ENCODE peak calls at places on chromosomes 11 and 22, in nine cellular contexts. P is ovary; M is heart right ventricle; L is tibial artery; B is brain microvascular endothelial cell; Y is stomach; N is cardiac muscle cell; D is CD8-positive, alpha-beta T cell; T is right atrium auricular region. F is an unnamed sample.

GRCh38 chr22:41280065-41280464 is 5.9 kb downstream of the RANGAP1 start:
- DNase-seq in P (no peak), M (no peak), L (no peak), B (no peak), Y (no peak), N (no peak), D (no peak), T (no peak), F (no peak)

GRCh38 chr22:43435851-43436535 is 24.2 kb downstream of the MPPED1 start:
- DNase-seq in P (no peak), M (no peak), L (no peak), B (no peak), Y (peak; percentile 88), N (no peak), D (no peak), T (no peak), F (no peak)

GRCh38 chr22:29302681-29303465 is 3.6 kb upstream of the GAS2L1 start:
- DNase-seq in P (no peak), M (no peak), L (no peak), B (no peak), Y (peak; percentile 64), N (peak; percentile 20), D (no peak), T (no peak), F (peak; percentile 52)

GRCh38 chr11:56706486-56706885 is 7.6 kb downstream of the OR9G1 start:
- DNase-seq in P (no peak), M (no peak), L (no peak), B (no peak), Y (no peak), N (no peak), D (no peak), T (no peak), F (no peak)

GRCh38 chr22:49183826-49184216 is 643.9 kb downstream of the BRD1 start:
- DNase-seq in P (no peak), M (no peak), L (no peak), B (no peak), Y (no peak), N (no peak), D (no peak), T (no peak), F (no peak)

GRCh38 chr11:94885133-94885532 is 88.2 kb downstream of the CWC15 start:
- DNase-seq in P (no peak), M (no peak), L (no peak), B (no peak), Y (no peak), N (no peak), D (no peak), T (no peak), F (no peak)

GRCh38 chr22:39292561-39293074 is 26.8 kb downstream of the RPL3 start:
- DNase-seq in P (peak; percentile 94), M (peak; percentile 94), L (peak; percentile 94), B (peak; percentile 96), Y (peak; percentile 92), N (peak; percentile 99), D (no peak), T (peak; percentile 96), F (peak; percentile 94)

GRCh38 chr11:112004389-112004788 is 20.8 kb upstream of the DLAT start:
- DNase-seq in P (no peak), M (no peak), L (no peak), B (peak; percentile 4), Y (no peak), N (no peak), D (no peak), T (no peak), F (no peak)

GRCh38 chr11:44574620-44575287 is 9.3 kb downstream of the CD82 start:
- DNase-seq in P (no peak), M (no peak), L (no peak), B (peak; percentile 92), Y (peak; percentile 53), N (peak; percentile 92), D (peak; percentile 45), T (no peak), F (no peak)

GRCh38 chr11:62853279-62853965 is 14.0 kb upstream of the WDR74 start:
- DNase-seq in P (no peak), M (no peak), L (no peak), B (no peak), Y (no peak), N (no peak), D (no peak), T (no peak), F (no peak)

GRCh38 chr11:14643697-14644395 is at the start of gene PDE3B:
- DNase-seq in P (peak; percentile 30), M (peak; percentile 77), L (peak; percentile 50), B (peak; percentile 6), Y (peak; percentile 84), N (peak; percentile 70), D (peak; percentile 74), T (peak; percentile 77), F (peak; percentile 90)

GRCh38 chr11:75040167-75040770 is 51.5 kb downstream of the NEU3 start:
- DNase-seq in P (no peak), M (no peak), L (no peak), B (no peak), Y (no peak), N (no peak), D (no peak), T (no peak), F (no peak)

GRCh38 chr11:17263803-17264202 is 12.7 kb upstream of the NUCB2 start:
- DNase-seq in P (no peak), M (no peak), L (no peak), B (no peak), Y (no peak), N (no peak), D (no peak), T (no peak), F (no peak)

DNA sequence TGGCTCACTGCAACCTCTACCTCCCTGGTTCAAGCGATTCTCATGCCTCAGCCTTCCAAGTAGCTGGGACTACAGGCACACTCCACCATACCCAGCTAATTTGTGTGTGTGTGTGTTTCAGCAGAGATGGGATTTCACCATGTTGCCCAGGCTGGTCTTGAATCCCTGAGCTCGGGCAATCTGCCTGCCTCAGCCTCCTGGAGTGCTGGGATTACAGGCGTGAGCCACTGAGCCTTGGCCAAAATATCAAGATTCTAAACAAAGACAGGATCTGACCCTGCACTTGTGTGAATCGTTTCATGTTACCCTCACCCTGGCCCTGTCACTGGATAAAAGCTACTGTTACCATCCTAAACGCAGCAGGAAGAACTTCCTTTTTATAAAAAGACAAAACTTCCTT is 15.6 kb upstream of the THY1 start:
- DNase-seq in P (no peak), M (no peak), L (no peak), B (no peak), Y (no peak), N (no peak), D (no peak), T (no peak), F (no peak)
- H3K36me3 ChIP-seq in P (no peaks in the 10 kb centered on the region), M (no peaks in the 10 kb centered on the region), L (no peaks in the 10 kb centered on the region), B (no peaks in the 10 kb centered on the region), Y (no peaks in the 10 kb centered on the region), N (no peaks in the 10 kb centered on the region), D (no peaks in the 10 kb centered on the region), T (no peaks in the 10 kb centered on the region), F (no peaks in the 10 kb centered on the region)

GRCh38 chr22:23705358-23705757 is 14.5 kb downstream of the RGL4 start:
- DNase-seq in P (no peak), M (no peak), L (no peak), B (no peak), Y (no peak), N (no peak), D (no peak), T (no peak), F (no peak)

GRCh38 chr22:23700706-23701105 is 9.9 kb downstream of the RGL4 start:
- DNase-seq in P (no peak), M (no peak), L (no peak), B (peak; percentile 56), Y (no peak), N (peak; percentile 17), D (no peak), T (no peak), F (no peak)

GRCh38 chr22:23708270-23708669 is 17.5 kb downstream of the RGL4 start:
- DNase-seq in P (no peak), M (no peak), L (no peak), B (no peak), Y (no peak), N (no peak), D (no peak), T (no peak), F (no peak)

GRCh38 chr22:23704062-23704461 is 13.2 kb downstream of the RGL4 start:
- DNase-seq in P (no peak), M (no peak), L (no peak), B (no peak), Y (no peak), N (no peak), D (no peak), T (no peak), F (no peak)

DNA sequence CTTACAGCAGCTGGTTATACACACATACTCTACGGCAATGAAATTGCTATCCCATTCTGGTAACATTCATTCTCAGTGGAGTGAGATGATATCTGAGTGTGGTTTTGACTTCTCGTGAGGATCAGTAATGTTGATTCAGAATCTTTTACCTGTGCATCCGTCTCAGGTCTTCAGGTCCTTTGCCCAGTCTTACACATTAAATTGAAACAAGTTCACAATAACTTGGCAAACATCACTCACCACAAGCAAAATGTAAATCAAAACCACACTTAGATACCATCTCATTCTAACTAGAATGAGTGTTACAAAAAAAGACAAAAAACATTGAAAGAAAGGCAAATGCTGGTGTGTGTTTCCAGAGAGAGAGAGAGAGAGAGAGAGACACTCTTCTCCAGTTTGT is 14.0 kb downstream of the RGL4 start:
- DNase-seq in P (no peak), M (no peak), L (no peak), B (no peak), Y (no peak), N (no peak), D (no peak), T (no peak), F (no peak)
- H3K36me3 ChIP-seq in P (no peaks in the 10 kb centered on the region), M (no peaks in the 10 kb centered on the region), L (peaks cover 43% of the 10 kb centered on the region), B (peaks cover 46% of the 10 kb centered on the region), Y (peaks cover 47% of the 10 kb centered on the region), N (peaks cover 24% of the 10 kb centered on the region), D (peaks cover 54% of the 10 kb centered on the region), T (peaks cover 52% of the 10 kb centered on the region), F (peaks cover 99% of the 10 kb centered on the region)

DNA sequence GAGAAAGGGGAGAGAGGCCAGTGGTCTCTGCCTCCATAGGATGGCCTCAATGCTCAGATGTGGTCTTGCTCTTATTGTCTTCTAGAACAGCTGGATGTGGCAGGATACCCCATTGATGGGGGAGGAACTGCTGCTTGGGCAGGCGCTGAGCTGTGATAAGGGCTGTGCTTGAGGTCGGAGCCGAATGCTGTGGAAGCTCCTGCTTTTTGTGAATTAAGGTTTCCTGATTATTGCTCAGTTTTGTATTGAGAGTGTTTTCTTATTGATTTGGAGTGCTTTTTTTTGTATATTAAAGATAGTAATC is 57.2 kb downstream of the CABIN1 start:
- DNase-seq in P (no peak), M (no peak), L (no peak), B (no peak), Y (no peak), N (no peak), D (no peak), T (no peak), F (no peak)
- H3K36me3 ChIP-seq in P (no peaks in the 10 kb centered on the region), M (peaks cover 6% of the 10 kb centered on the region), L (peaks cover 31% of the 10 kb centered on the region), B (peaks cover 44% of the 10 kb centered on the region), Y (peaks cover 49% of the 10 kb centered on the region), N (peaks cover 46% of the 10 kb centered on the region), D (peaks cover 53% of the 10 kb centered on the region), T (peaks cover 50% of the 10 kb centered on the region), F (peaks cover 70% of the 10 kb centered on the region)

DNA sequence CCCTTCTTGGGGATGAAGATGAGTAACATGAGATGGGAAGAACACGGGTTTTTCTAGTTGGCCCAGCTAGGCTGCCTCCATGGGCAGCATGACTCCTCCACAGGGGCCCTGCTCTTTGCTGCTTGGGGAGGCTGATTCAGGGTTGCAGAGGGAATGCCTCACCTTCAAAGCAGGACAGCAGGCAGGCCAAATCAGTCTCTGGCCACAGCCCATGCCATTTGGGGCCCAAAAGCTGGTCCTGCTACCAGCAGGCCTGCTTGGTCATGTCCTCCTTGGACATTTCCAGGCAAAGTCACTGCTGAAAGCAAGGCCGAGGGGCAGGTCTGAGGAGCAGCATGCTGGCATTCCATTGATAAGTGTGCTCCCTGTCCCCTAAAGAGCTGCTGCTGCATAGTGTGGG is 13.8 kb upstream of the MAPK8IP1 start:
- DNase-seq in P (no peak), M (no peak), L (no peak), B (no peak), Y (no peak), N (no peak), D (no peak), T (no peak), F (no peak)
- H3K36me3 ChIP-seq in P (no peaks in the 10 kb centered on the region), M (peaks cover 11% of the 10 kb centered on the region), L (peaks cover 89% of the 10 kb centered on the region), B (peaks cover 45% of the 10 kb centered on the region), Y (peaks cover 73% of the 10 kb centered on the region), N (peaks cover 46% of the 10 kb centered on the region), D (peaks cover 74% of the 10 kb centered on the region), T (peaks cover 87% of the 10 kb centered on the region), F (peaks cover 100% of the 10 kb centered on the region)

F was measured in heart left ventricle.